ENCODE peak calls at places on chromosomes 6 and 20, in eight cellular contexts. Y is NCI-H1417; W is stimulated activated CD8-positive, alpha-beta memory T cell treated with anti-CD3 and anti-CD28 coated beads, Interleukin-2, amount 100 ng/mL, for 48 hours; H is H1; F is HuH-7.5; O is osteocyte; Z is activated gamma-delta T cell treated with anti-CD3 and anti-CD28 coated beads, Interleukin-2, amount 50 U/mL, for 16 hours; N is T follicular helper cell. X is an unnamed sample.
A peak's percentile ranks its signal among the peaks of the same experiment; 100 is the strongest.

GRCh38 chr20:52446421-52447231 is 255.0 kb upstream of the ZFP64 start:
- DNase-seq in Y (no peak), W (no peak), H (no peak), F (no peak), O (no peak), Z (no peak), N (no peak), X (no peak)

GRCh38 chr6:113668712-113669408 is 188.3 kb upstream of the MARCKS start:
- DNase-seq in Y (no peak), W (no peak), H (no peak), F (no peak), O (no peak), Z (no peak), N (no peak), X (no peak)

GRCh38 chr6:106750146-106750900 is 120.9 kb downstream of the QRSL1 start:
- DNase-seq in Y (peak; percentile 64), W (no peak), H (no peak), F (no peak), O (no peak), Z (no peak), N (no peak), X (no peak)

GRCh38 chr6:163626073-163626867 is 211.8 kb downstream of the QKI start:
- DNase-seq in Y (no peak), W (no peak), H (no peak), F (no peak), O (no peak), Z (no peak), N (no peak), X (no peak)

GRCh38 chr20:46705378-46705729 is 4.1 kb upstream of the SLC2A10 start:
- DNase-seq in Y (no peak), W (no peak), H (no peak), F (no peak), O (no peak), Z (no peak), N (no peak), X (no peak)

GRCh38 chr20:63301671-63302070 is 8.7 kb downstream of the COL20A1 start:
- DNase-seq in Y (no peak), W (no peak), H (no peak), F (no peak), O (no peak), Z (no peak), N (no peak), X (no peak)

GRCh38 chr20:32285621-32286334 is 8.3 kb downstream of the KIF3B start:
- DNase-seq in Y (no peak), W (peak; percentile 29), H (no peak), F (no peak), O (no peak), Z (peak; percentile 12), N (no peak), X (no peak)

GRCh38 chr20:49483706-49484101 is 1.2 kb upstream of the KCNB1 start:
- DNase-seq in Y (no peak), W (no peak), H (no peak), F (no peak), O (no peak), Z (no peak), N (no peak), X (peak; percentile 30)

GRCh38 chr6:83270971-83271714 is 78.0 kb downstream of the RWDD2A start:
- DNase-seq in Y (no peak), W (no peak), H (no peak), F (no peak), O (no peak), Z (no peak), N (no peak), X (no peak)

GRCh38 chr6:1983850-1984249 is 261.6 kb downstream of the GMDS start:
- DNase-seq in Y (no peak), W (no peak), H (no peak), F (no peak), O (no peak), Z (no peak), N (no peak), X (no peak)